ENCODE peak calls at places on chromosomes 1 and 21, in eight cellular contexts. U is SJSA1; Q is activated naive CD4-positive, alpha-beta T cell; W is NCI-H1436; H is A549; F is KG1; B is HEK293T; E is lower lobe of right lung. O is an unnamed sample.

GRCh38 chr1:231753313-231753712 is 126.7 kb downstream of the DISC1 start:
- DNase-seq in Q (no peak), W (no peak), B (no peak), F (no peak), E (no peak), H (no peak), U (no peak), O (no peak)

GRCh38 chr1:107820797-107821196 is 144.2 kb downstream of the VAV3 start:
- DNase-seq in B (no peak), Q (no peak), F (no peak), U (no peak), W (no peak), E (no peak), H (no peak), O (no peak)

GRCh38 chr1:50917796-50918137 is 42.3 kb downstream of the FAF1 start:
- DNase-seq in E (no peak), B (no peak), U (no peak), Q (no peak), W (no peak), H (no peak), F (no peak), O (no peak)

GRCh38 chr21:30209571-30209970 is 6.3 kb downstream of the CLDN8 start:
- DNase-seq in H (no peak), U (no peak), E (no peak), B (no peak), Q (no peak), F (no peak), W (no peak), O (no peak)

GRCh38 chr1:88302843-88303486 is 381.1 kb upstream of the PKN2 start:
- DNase-seq in Q (no peak), F (peak; percentile 42), H (no peak), E (no peak), B (peak; percentile 38), W (peak; percentile 13), U (no peak), O (peak; percentile 20)

GRCh38 chr1:58883888-58884482 is 100.1 kb upstream of the JUN start:
- DNase-seq in E (no peak), F (no peak), Q (no peak), H (no peak), U (no peak), W (no peak), B (no peak), O (no peak)

GRCh38 chr21:45318146-45318555 is 30.5 kb upstream of the POFUT2 start:
- DNase-seq in Q (no peak), B (no peak), U (no peak), F (no peak), W (no peak), H (no peak), E (no peak), O (no peak)

GRCh38 chr1:6130596-6130995 is 49.5 kb downstream of the CHD5 start:
- DNase-seq in B (no peak), H (no peak), W (no peak), Q (no peak), F (no peak), E (peak; percentile 29), U (no peak), O (no peak)

GRCh38 chr1:15288173-15288926 is 41.3 kb downstream of the FHAD1 start:
- DNase-seq in H (no peak), F (no peak), B (no peak), W (no peak), Q (no peak), U (no peak), E (no peak), O (no peak)